ENCODE peak calls at places on chromosomes 6 and 20, in nine cellular contexts. One of them, this sample, is unnamed.

GRCh38 chr20:50242863-50243609 is 52.4 kb downstream of the CEBPB start:
- DNase-seq in GM12892: no peak
- DNase-seq in Peyer's patch: no peak
- DNase-seq in H1: no peak
- DNase-seq in lower leg skin: no peak
- DNase-seq in IMR-90: no peak
- DNase-seq in endothelial cell of umbilical vein: no peak
- DNase-seq in heart left ventricle: no peak
- DNase-seq in K562: no peak
- DNase-seq in this sample: no peak

GRCh38 chr20:45833883-45834796 is 541 bp downstream of the SNX21 start:
- DNase-seq in GM12892: peak
- DNase-seq in Peyer's patch: peak
- DNase-seq in H1: peak
- DNase-seq in lower leg skin: peak
- DNase-seq in IMR-90: peak
- DNase-seq in endothelial cell of umbilical vein: peak
- DNase-seq in heart left ventricle: peak
- DNase-seq in K562: peak
- DNase-seq in this sample: peak

GRCh38 chr20:16428112-16428511 is 145.1 kb downstream of the KIF16B start:
- DNase-seq in GM12892: no peak
- DNase-seq in Peyer's patch: no peak
- DNase-seq in H1: no peak
- DNase-seq in lower leg skin: no peak
- DNase-seq in IMR-90: no peak
- DNase-seq in endothelial cell of umbilical vein: no peak
- DNase-seq in heart left ventricle: no peak
- DNase-seq in K562: no peak
- DNase-seq in this sample: no peak

GRCh38 chr20:16761305-16761829 is 13.2 kb downstream of the OTOR start:
- DNase-seq in GM12892: no peak
- DNase-seq in Peyer's patch: no peak
- DNase-seq in H1: peak
- DNase-seq in lower leg skin: peak
- DNase-seq in IMR-90: peak
- DNase-seq in endothelial cell of umbilical vein: peak
- DNase-seq in heart left ventricle: peak
- DNase-seq in K562: peak
- DNase-seq in this sample: peak

GRCh38 chr20:62834967-62835730 is 18.3 kb downstream of the COL9A3 start:
- DNase-seq in GM12892: no peak
- DNase-seq in Peyer's patch: no peak
- DNase-seq in H1: no peak
- DNase-seq in lower leg skin: no peak
- DNase-seq in IMR-90: no peak
- DNase-seq in endothelial cell of umbilical vein: no peak
- DNase-seq in heart left ventricle: no peak
- DNase-seq in K562: no peak
- DNase-seq in this sample: no peak

GRCh38 chr6:57173886-57174510 is 1.9 kb downstream of the BAG2 start:
- DNase-seq in GM12892: no peak
- DNase-seq in Peyer's patch: no peak
- DNase-seq in H1: no peak
- DNase-seq in lower leg skin: no peak
- DNase-seq in IMR-90: peak
- DNase-seq in endothelial cell of umbilical vein: peak
- DNase-seq in heart left ventricle: no peak
- DNase-seq in K562: peak
- DNase-seq in this sample: peak

GRCh38 chr20:56588996-56589395 is 40.1 kb upstream of the TFAP2C start:
- DNase-seq in GM12892: no peak
- DNase-seq in Peyer's patch: no peak
- DNase-seq in H1: no peak
- DNase-seq in lower leg skin: no peak
- DNase-seq in IMR-90: no peak
- DNase-seq in endothelial cell of umbilical vein: no peak
- DNase-seq in heart left ventricle: no peak
- DNase-seq in K562: no peak
- DNase-seq in this sample: no peak

GRCh38 chr6:79608334-79609224 is 22.6 kb upstream of the SH3BGRL2 start:
- DNase-seq in GM12892: no peak
- DNase-seq in Peyer's patch: no peak
- DNase-seq in H1: no peak
- DNase-seq in lower leg skin: no peak
- DNase-seq in IMR-90: no peak
- DNase-seq in endothelial cell of umbilical vein: no peak
- DNase-seq in heart left ventricle: no peak
- DNase-seq in K562: no peak
- DNase-seq in this sample: no peak

GRCh38 chr20:58890073-58890453 is 37.5 kb downstream of the GNAS start:
- DNase-seq in GM12892: no peak
- DNase-seq in Peyer's patch: no peak
- DNase-seq in H1: peak
- DNase-seq in lower leg skin: no peak
- DNase-seq in IMR-90: no peak
- DNase-seq in endothelial cell of umbilical vein: no peak
- DNase-seq in heart left ventricle: no peak
- DNase-seq in K562: no peak
- DNase-seq in this sample: no peak

GRCh38 chr20:58889334-58890072 is 37.0 kb downstream of the GNAS start:
- DNase-seq in GM12892: no peak
- DNase-seq in Peyer's patch: no peak
- DNase-seq in H1: no peak
- DNase-seq in lower leg skin: no peak
- DNase-seq in IMR-90: no peak
- DNase-seq in endothelial cell of umbilical vein: no peak
- DNase-seq in heart left ventricle: no peak
- DNase-seq in K562: no peak
- DNase-seq in this sample: no peak

GRCh38 chr20:58891686-58892125 is 39.2 kb downstream of the GNAS start:
- DNase-seq in GM12892: no peak
- DNase-seq in Peyer's patch: no peak
- DNase-seq in H1: no peak
- DNase-seq in lower leg skin: no peak
- DNase-seq in IMR-90: no peak
- DNase-seq in endothelial cell of umbilical vein: no peak
- DNase-seq in heart left ventricle: no peak
- DNase-seq in K562: peak
- DNase-seq in this sample: peak

GRCh38 chr20:58891076-58891685 is 38.7 kb downstream of the GNAS start:
- DNase-seq in GM12892: peak
- DNase-seq in Peyer's patch: peak
- DNase-seq in H1: peak
- DNase-seq in lower leg skin: peak
- DNase-seq in IMR-90: peak
- DNase-seq in endothelial cell of umbilical vein: no peak
- DNase-seq in heart left ventricle: peak
- DNase-seq in K562: peak
- DNase-seq in this sample: peak

DNA sequence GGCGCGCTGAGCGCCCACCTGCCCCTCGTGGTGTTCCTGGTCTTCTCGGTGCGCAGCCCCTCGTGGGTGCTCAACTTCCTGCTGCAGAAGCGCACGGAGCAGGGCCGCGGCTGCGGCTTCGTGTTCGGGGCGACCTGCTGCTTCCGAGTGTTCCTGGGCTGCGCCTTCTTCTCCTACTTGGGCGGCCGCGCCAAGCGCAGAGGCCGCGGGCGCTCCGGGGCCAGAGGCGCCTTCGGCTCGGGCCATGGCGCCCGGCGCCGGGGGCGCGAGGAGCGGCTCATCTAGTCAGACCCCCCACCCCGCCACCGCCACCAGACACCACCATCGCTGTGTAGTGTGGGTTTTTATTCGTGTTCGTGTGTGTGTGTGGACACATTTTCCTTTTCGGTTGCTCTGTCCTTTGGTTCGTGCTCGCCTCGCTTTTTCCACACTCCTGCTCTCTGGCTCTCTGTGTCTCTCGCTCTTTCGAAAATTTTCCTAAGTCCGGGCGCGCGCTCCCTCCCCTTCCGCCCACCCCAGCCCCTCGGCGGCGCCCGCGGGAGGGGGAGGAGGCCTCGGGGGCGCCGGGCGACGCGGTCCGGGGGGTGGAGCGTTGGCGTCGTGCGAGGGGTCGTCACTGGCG is 38.0 kb downstream of the GNAS start:
- DNase-seq in GM12892: peak
- DNase-seq in Peyer's patch: peak
- DNase-seq in H1: peak
- DNase-seq in lower leg skin: peak
- DNase-seq in IMR-90: peak
- DNase-seq in endothelial cell of umbilical vein: peak
- DNase-seq in heart left ventricle: peak
- DNase-seq in K562: no peak
- DNase-seq in this sample: peak
- TF ChIP-seq POLR2A in GM12892: peak
- TF ChIP-seq POLR2A in Peyer's patch: no peak
- TF ChIP-seq POLR2A in H1: no peak
- TF ChIP-seq POLR2A in lower leg skin: no peak
- TF ChIP-seq POLR2A in IMR-90: peak
- TF ChIP-seq POLR2A in endothelial cell of umbilical vein: peak
- TF ChIP-seq POLR2A in heart left ventricle: no peak
- TF ChIP-seq POLR2A in K562: peak
- TF ChIP-seq POLR2A in this sample: no peak

DNA sequence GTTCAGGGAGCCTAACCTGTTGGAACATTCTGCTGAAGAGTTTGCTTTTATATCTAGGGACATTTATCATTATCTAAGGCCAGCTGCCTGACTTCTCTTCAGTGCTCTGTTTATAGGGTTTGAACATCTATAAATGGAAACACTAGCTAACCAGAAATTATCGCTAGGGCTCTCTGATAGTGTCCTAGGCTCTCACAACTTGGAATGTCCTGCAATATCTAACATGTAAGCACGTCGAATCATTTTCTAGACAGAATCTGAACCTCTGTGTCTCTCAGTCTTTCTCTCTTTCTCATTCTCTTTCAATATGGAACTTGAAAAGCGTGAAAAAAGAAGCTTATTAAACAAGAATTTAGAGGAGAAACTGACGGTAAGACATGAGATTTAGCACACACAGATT is 92.5 kb upstream of the MLIP start:
- DNase-seq in GM12892: no peak
- DNase-seq in Peyer's patch: no peak
- DNase-seq in H1: no peak
- DNase-seq in lower leg skin: no peak
- DNase-seq in IMR-90: no peak
- DNase-seq in endothelial cell of umbilical vein: no peak
- DNase-seq in heart left ventricle: no peak
- DNase-seq in K562: no peak
- DNase-seq in this sample: no peak
- TF ChIP-seq POLR2A in GM12892: no peak
- TF ChIP-seq POLR2A in Peyer's patch: no peak
- TF ChIP-seq POLR2A in H1: no peak
- TF ChIP-seq POLR2A in lower leg skin: no peak
- TF ChIP-seq POLR2A in IMR-90: no peak
- TF ChIP-seq POLR2A in endothelial cell of umbilical vein: no peak
- TF ChIP-seq POLR2A in heart left ventricle: no peak
- TF ChIP-seq POLR2A in K562: no peak
- TF ChIP-seq POLR2A in this sample: no peak

GRCh38 chr6:31954511-31954910 is 4.3 kb downstream of the NELFE start:
- DNase-seq in GM12892: no peak
- DNase-seq in Peyer's patch: no peak
- DNase-seq in H1: no peak
- DNase-seq in lower leg skin: no peak
- DNase-seq in IMR-90: no peak
- DNase-seq in endothelial cell of umbilical vein: no peak
- DNase-seq in heart left ventricle: no peak
- DNase-seq in K562: no peak
- DNase-seq in this sample: no peak

GRCh38 chr6:31958412-31958740 is 395 bp downstream of the NELFE start:
- DNase-seq in GM12892: no peak
- DNase-seq in Peyer's patch: no peak
- DNase-seq in H1: no peak
- DNase-seq in lower leg skin: no peak
- DNase-seq in IMR-90: no peak
- DNase-seq in endothelial cell of umbilical vein: no peak
- DNase-seq in heart left ventricle: no peak
- DNase-seq in K562: no peak
- DNase-seq in this sample: no peak

GRCh38 chr6:31961616-31962015 is 2.6 kb downstream of the SKIC2 start:
- DNase-seq in GM12892: no peak
- DNase-seq in Peyer's patch: no peak
- DNase-seq in H1: no peak
- DNase-seq in lower leg skin: no peak
- DNase-seq in IMR-90: no peak
- DNase-seq in endothelial cell of umbilical vein: no peak
- DNase-seq in heart left ventricle: no peak
- DNase-seq in K562: no peak
- DNase-seq in this sample: no peak

GRCh38 chr6:31956796-31957195 is 2.0 kb downstream of the NELFE start:
- DNase-seq in GM12892: no peak
- DNase-seq in Peyer's patch: no peak
- DNase-seq in H1: no peak
- DNase-seq in lower leg skin: no peak
- DNase-seq in IMR-90: no peak
- DNase-seq in endothelial cell of umbilical vein: no peak
- DNase-seq in heart left ventricle: no peak
- DNase-seq in K562: no peak
- DNase-seq in this sample: no peak

DNA sequence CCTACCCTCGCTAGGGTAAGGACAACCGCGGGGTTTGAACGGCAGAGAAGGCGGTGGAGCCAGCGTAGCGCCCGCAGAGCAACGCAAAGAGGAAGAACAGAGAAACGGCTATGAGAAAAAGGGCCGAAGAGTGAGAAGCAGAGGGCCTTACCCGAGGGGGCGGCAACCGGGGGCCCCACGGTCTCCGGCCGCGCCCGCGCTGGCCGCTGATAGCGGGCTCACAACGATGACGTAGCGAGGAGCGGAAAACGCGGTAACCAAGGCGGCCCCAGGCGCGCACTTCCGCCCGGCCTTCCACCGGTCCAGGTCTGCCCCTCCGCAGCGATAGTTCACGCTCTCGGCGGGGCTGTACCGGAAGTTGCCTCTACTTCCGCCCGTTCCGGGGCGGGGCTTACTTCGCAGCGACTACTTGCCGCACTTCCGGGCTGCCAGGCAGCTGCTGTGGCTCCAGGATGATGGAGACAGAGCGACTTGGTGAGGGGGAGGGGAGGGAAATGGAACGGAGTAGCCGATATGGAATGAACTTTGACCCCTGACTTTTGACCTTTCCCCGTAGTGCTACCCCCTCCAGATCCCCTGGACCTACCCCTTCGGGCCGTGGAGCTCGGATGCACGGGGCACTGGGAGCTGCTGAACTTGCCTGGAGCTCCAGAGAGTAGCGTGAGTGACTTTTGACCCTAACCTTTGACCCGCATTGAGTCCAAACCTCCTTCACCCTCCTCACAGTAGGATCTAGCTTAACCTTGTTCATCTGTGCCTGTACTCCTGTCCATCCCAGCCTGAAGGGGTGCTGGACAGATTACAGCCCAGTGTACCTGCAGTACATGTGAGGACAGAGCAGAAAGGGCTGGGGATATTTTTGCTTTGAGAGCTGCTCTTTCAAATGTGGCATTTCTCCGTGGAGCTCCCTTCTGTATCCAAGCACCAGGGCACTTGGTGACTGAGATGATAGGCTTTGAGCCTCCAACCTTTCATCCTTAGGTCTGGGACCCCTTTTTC is at the start of the genes NELFE and SKIC2:
- DNase-seq in GM12892: peak
- DNase-seq in Peyer's patch: peak
- DNase-seq in H1: peak
- DNase-seq in lower leg skin: peak
- DNase-seq in IMR-90: peak
- DNase-seq in endothelial cell of umbilical vein: peak
- DNase-seq in heart left ventricle: peak
- DNase-seq in K562: peak
- DNase-seq in this sample: peak
- TF ChIP-seq POLR2A in GM12892: peak
- TF ChIP-seq POLR2A in Peyer's patch: peak
- TF ChIP-seq POLR2A in H1: peak
- TF ChIP-seq POLR2A in lower leg skin: no peak
- TF ChIP-seq POLR2A in IMR-90: peak
- TF ChIP-seq POLR2A in endothelial cell of umbilical vein: peak
- TF ChIP-seq POLR2A in heart left ventricle: peak
- TF ChIP-seq POLR2A in K562: peak
- TF ChIP-seq POLR2A in this sample: peak

GRCh38 chr6:108294787-108295625 is at the start of gene AFG1L:
- DNase-seq in GM12892: peak
- DNase-seq in Peyer's patch: peak
- DNase-seq in H1: peak
- DNase-seq in lower leg skin: peak
- DNase-seq in IMR-90: peak
- DNase-seq in endothelial cell of umbilical vein: peak
- DNase-seq in heart left ventricle: peak
- DNase-seq in K562: peak
- DNase-seq in this sample: peak
- TF ChIP-seq POLR2A in GM12892: peak
- TF ChIP-seq POLR2A in Peyer's patch: peak
- TF ChIP-seq POLR2A in H1: peak
- TF ChIP-seq POLR2A in lower leg skin: no peak
- TF ChIP-seq POLR2A in IMR-90: peak
- TF ChIP-seq POLR2A in endothelial cell of umbilical vein: peak
- TF ChIP-seq POLR2A in heart left ventricle: peak
- TF ChIP-seq POLR2A in K562: peak
- TF ChIP-seq POLR2A in this sample: peak